ENCODE peak calls at places on chromosomes 6 and 20, in seven cellular contexts. One of them, this sample, is unnamed. For H3K4me1, the result is how much of the 10 kb centered on the place peaks cover.

GRCh38 chr20:36872857-36873256 is 3.1 kb upstream of the TLDC2 start:
- DNase-seq in transverse colon: no peak
- DNase-seq in HCT116: no peak
- DNase-seq in HepG2: no peak
- DNase-seq in IMR-90: no peak
- DNase-seq in prostate gland: no peak
- DNase-seq in Peyer's patch: peak
- DNase-seq in this sample: no peak

GRCh38 chr20:3692706-3693294 is 11.0 kb upstream of the ADAM33 start:
- DNase-seq in transverse colon: no peak
- DNase-seq in HCT116: no peak
- DNase-seq in HepG2: no peak
- DNase-seq in IMR-90: no peak
- DNase-seq in prostate gland: no peak
- DNase-seq in Peyer's patch: no peak
- DNase-seq in this sample: no peak

GRCh38 chr20:49701313-49701731 is 12.4 kb downstream of the B4GALT5 start:
- DNase-seq in transverse colon: no peak
- DNase-seq in HCT116: no peak
- DNase-seq in HepG2: no peak
- DNase-seq in IMR-90: peak
- DNase-seq in prostate gland: no peak
- DNase-seq in Peyer's patch: no peak
- DNase-seq in this sample: no peak

GRCh38 chr20:31593221-31594001 is 11.7 kb upstream of the ID1 start:
- DNase-seq in transverse colon: peak
- DNase-seq in HCT116: peak
- DNase-seq in HepG2: peak
- DNase-seq in IMR-90: peak
- DNase-seq in prostate gland: no peak
- DNase-seq in Peyer's patch: peak
- DNase-seq in this sample: no peak

GRCh38 chr20:9359561-9360308 is 154.7 kb upstream of the LAMP5 start:
- DNase-seq in transverse colon: peak
- DNase-seq in HCT116: peak
- DNase-seq in HepG2: peak
- DNase-seq in IMR-90: peak
- DNase-seq in prostate gland: peak
- DNase-seq in Peyer's patch: no peak
- DNase-seq in this sample: peak

GRCh38 chr20:8260837-8261241 is 128.8 kb downstream of the PLCB1 start:
- DNase-seq in transverse colon: no peak
- DNase-seq in HCT116: no peak
- DNase-seq in HepG2: no peak
- DNase-seq in IMR-90: no peak
- DNase-seq in prostate gland: no peak
- DNase-seq in Peyer's patch: no peak
- DNase-seq in this sample: no peak

GRCh38 chr6:153959281-153959680 is 79.8 kb upstream of the OPRM1 start:
- DNase-seq in transverse colon: no peak
- DNase-seq in HCT116: no peak
- DNase-seq in HepG2: no peak
- DNase-seq in IMR-90: no peak
- DNase-seq in prostate gland: no peak
- DNase-seq in Peyer's patch: no peak
- DNase-seq in this sample: no peak

GRCh38 chr6:162313922-162314660 is 413.5 kb downstream of the PRKN start:
- DNase-seq in transverse colon: no peak
- DNase-seq in HCT116: no peak
- DNase-seq in HepG2: no peak
- DNase-seq in IMR-90: no peak
- DNase-seq in prostate gland: no peak
- DNase-seq in Peyer's patch: no peak
- DNase-seq in this sample: no peak

GRCh38 chr6:142945446-142946180 is 637 bp upstream of the HIVEP2 start:
- DNase-seq in transverse colon: peak
- DNase-seq in HCT116: no peak
- DNase-seq in HepG2: no peak
- DNase-seq in IMR-90: no peak
- DNase-seq in prostate gland: peak
- DNase-seq in Peyer's patch: peak
- DNase-seq in this sample: peak

GRCh38 chr6:134480593-134480992 is 162.7 kb upstream of the SGK1 start:
- DNase-seq in transverse colon: no peak
- DNase-seq in HCT116: no peak
- DNase-seq in HepG2: no peak
- DNase-seq in IMR-90: peak
- DNase-seq in prostate gland: peak
- DNase-seq in Peyer's patch: no peak
- DNase-seq in this sample: peak

GRCh38 chr20:51029963-51030930 is 7.3 kb upstream of the KCNG1 start:
- DNase-seq in transverse colon: no peak
- DNase-seq in HCT116: no peak
- DNase-seq in HepG2: no peak
- DNase-seq in IMR-90: no peak
- DNase-seq in prostate gland: no peak
- DNase-seq in Peyer's patch: no peak
- DNase-seq in this sample: no peak

GRCh38 chr6:142518761-142519160 is 217.0 kb downstream of the ADGRG6 start:
- DNase-seq in transverse colon: no peak
- DNase-seq in HCT116: no peak
- DNase-seq in HepG2: no peak
- DNase-seq in IMR-90: no peak
- DNase-seq in prostate gland: no peak
- DNase-seq in Peyer's patch: no peak
- DNase-seq in this sample: no peak

GRCh38 chr6:72084992-72085569 is 198.7 kb downstream of the RIMS1 start:
- DNase-seq in transverse colon: no peak
- DNase-seq in HCT116: no peak
- DNase-seq in HepG2: no peak
- DNase-seq in IMR-90: peak
- DNase-seq in prostate gland: no peak
- DNase-seq in Peyer's patch: no peak
- DNase-seq in this sample: no peak

GRCh38 chr20:46946796-46947195 is 52.2 kb downstream of the EYA2 start:
- DNase-seq in transverse colon: no peak
- DNase-seq in HCT116: no peak
- DNase-seq in HepG2: no peak
- DNase-seq in IMR-90: peak
- DNase-seq in prostate gland: no peak
- DNase-seq in Peyer's patch: no peak
- DNase-seq in this sample: no peak

GRCh38 chr6:106473807-106474206 is 113.3 kb downstream of the CRYBG1 start:
- DNase-seq in transverse colon: no peak
- DNase-seq in HCT116: no peak
- DNase-seq in HepG2: no peak
- DNase-seq in IMR-90: peak
- DNase-seq in prostate gland: no peak
- DNase-seq in Peyer's patch: no peak
- DNase-seq in this sample: no peak

GRCh38 chr6:111871207-111871606 is 2.0 kb downstream of the FYN start:
- DNase-seq in transverse colon: no peak
- DNase-seq in HCT116: no peak
- DNase-seq in HepG2: no peak
- DNase-seq in IMR-90: no peak
- DNase-seq in prostate gland: no peak
- DNase-seq in Peyer's patch: no peak
- DNase-seq in this sample: no peak

GRCh38 chr6:43926644-43927524 is 156.9 kb downstream of the VEGFA start:
- DNase-seq in transverse colon: peak
- DNase-seq in HCT116: peak
- DNase-seq in HepG2: peak
- DNase-seq in IMR-90: peak
- DNase-seq in prostate gland: no peak
- DNase-seq in Peyer's patch: peak
- DNase-seq in this sample: peak

GRCh38 chr6:79425589-79426311 is 111.5 kb downstream of the LCA5 start:
- DNase-seq in transverse colon: no peak
- DNase-seq in HCT116: no peak
- DNase-seq in HepG2: no peak
- DNase-seq in IMR-90: no peak
- DNase-seq in prostate gland: no peak
- DNase-seq in Peyer's patch: no peak
- DNase-seq in this sample: peak

GRCh38 chr6:25318589-25318988 is 39.4 kb downstream of the CARMIL1 start:
- DNase-seq in transverse colon: no peak
- DNase-seq in HCT116: no peak
- DNase-seq in HepG2: no peak
- DNase-seq in IMR-90: no peak
- DNase-seq in prostate gland: no peak
- DNase-seq in Peyer's patch: no peak
- DNase-seq in this sample: no peak

GRCh38 chr20:49377326-49377725 is 99.5 kb upstream of the ZNFX1 start:
- DNase-seq in transverse colon: no peak
- DNase-seq in HCT116: no peak
- DNase-seq in HepG2: no peak
- DNase-seq in IMR-90: no peak
- DNase-seq in prostate gland: no peak
- DNase-seq in Peyer's patch: no peak
- DNase-seq in this sample: no peak

GRCh38 chr6:116010400-116011095 is 50.1 kb downstream of the FRK start:
- DNase-seq in transverse colon: peak
- DNase-seq in HCT116: peak
- DNase-seq in HepG2: peak
- DNase-seq in IMR-90: peak
- DNase-seq in prostate gland: peak
- DNase-seq in Peyer's patch: peak
- DNase-seq in this sample: peak

GRCh38 chr6:155142902-155143609 is 120.8 kb upstream of the CLDN20 start:
- DNase-seq in transverse colon: no peak
- DNase-seq in HCT116: no peak
- DNase-seq in HepG2: no peak
- DNase-seq in IMR-90: peak
- DNase-seq in prostate gland: no peak
- DNase-seq in Peyer's patch: no peak
- DNase-seq in this sample: no peak

GRCh38 chr6:46331461-46331860 is 159.8 kb downstream of the RCAN2 start:
- DNase-seq in transverse colon: no peak
- DNase-seq in HCT116: no peak
- DNase-seq in HepG2: no peak
- DNase-seq in IMR-90: no peak
- DNase-seq in prostate gland: no peak
- DNase-seq in Peyer's patch: no peak
- DNase-seq in this sample: no peak

GRCh38 chr20:309306-309840 is 12.0 kb downstream of the ZCCHC3 start:
- DNase-seq in transverse colon: no peak
- DNase-seq in HCT116: no peak
- DNase-seq in HepG2: no peak
- DNase-seq in IMR-90: peak
- DNase-seq in prostate gland: no peak
- DNase-seq in Peyer's patch: no peak
- DNase-seq in this sample: no peak

GRCh38 chr6:13404115-13404891 is 76.0 kb upstream of the TBC1D7 start:
- DNase-seq in transverse colon: no peak
- DNase-seq in HCT116: no peak
- DNase-seq in HepG2: no peak
- DNase-seq in IMR-90: peak
- DNase-seq in prostate gland: no peak
- DNase-seq in Peyer's patch: no peak
- DNase-seq in this sample: no peak

DNA sequence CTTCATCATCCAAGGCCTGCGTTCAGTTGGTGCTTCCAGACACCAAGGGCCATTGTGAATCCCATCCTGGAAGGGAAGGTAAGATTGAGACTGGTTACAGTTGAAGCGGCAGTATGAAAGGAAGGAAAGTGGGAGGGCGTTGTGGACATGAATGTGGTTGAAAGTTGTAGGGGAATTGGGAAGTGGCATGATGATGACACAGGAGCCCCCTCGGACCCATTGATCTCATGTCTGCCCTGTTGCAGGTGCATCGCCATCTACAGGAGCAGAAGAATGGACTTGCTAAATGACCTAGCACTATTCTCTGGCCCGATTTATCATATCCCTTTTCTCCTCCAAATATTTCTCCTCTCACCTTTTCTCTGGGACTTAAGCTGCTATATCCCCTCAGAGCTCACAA is 5.5 kb downstream of the HLA-DQA1 start:
- DNase-seq in transverse colon: no peak
- DNase-seq in HCT116: no peak
- DNase-seq in HepG2: no peak
- DNase-seq in IMR-90: no peak
- DNase-seq in prostate gland: no peak
- DNase-seq in Peyer's patch: no peak
- DNase-seq in this sample: no peak
- TF ChIP-seq POLR2A in transverse colon: no peak
- TF ChIP-seq POLR2A in HCT116: no peak
- TF ChIP-seq POLR2A in HepG2: no peak
- TF ChIP-seq POLR2A in IMR-90: no peak
- TF ChIP-seq POLR2A in prostate gland: no peak
- TF ChIP-seq POLR2A in Peyer's patch: no peak
- TF ChIP-seq POLR2A in this sample: no peak

DNA sequence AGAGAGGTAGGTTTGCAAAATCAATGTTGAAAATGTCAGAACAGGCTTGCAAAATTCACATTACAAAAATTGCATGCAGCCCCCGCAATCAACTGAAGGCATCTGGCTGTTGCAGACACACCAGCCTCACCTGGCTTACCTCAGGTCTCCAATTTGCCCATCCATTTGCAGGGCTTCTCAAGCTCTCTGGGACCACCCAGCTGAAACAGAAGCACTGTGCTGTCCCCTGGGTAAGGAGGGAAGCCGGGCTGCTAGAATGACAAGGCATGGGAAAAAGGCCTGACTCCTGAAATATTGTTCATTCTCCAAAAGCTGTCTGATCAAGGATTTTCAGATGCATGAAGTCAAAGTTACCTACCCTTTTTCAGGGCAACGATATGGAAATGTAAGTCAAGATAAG is 52.6 kb upstream of the CD93 start:
- DNase-seq in transverse colon: no peak
- DNase-seq in HCT116: no peak
- DNase-seq in HepG2: no peak
- DNase-seq in IMR-90: no peak
- DNase-seq in prostate gland: no peak
- DNase-seq in Peyer's patch: no peak
- DNase-seq in this sample: no peak
- H3K4me1 ChIP-seq in transverse colon: under half
- H3K4me1 ChIP-seq in HCT116: under half
- H3K4me1 ChIP-seq in HepG2: under half
- H3K4me1 ChIP-seq in IMR-90: under half
- H3K4me1 ChIP-seq in prostate gland: under half
- H3K4me1 ChIP-seq in Peyer's patch: under half
- H3K4me1 ChIP-seq in this sample: under half

GRCh38 chr20:58514321-58515239 is 619 bp downstream of the APCDD1L start:
- DNase-seq in transverse colon: no peak
- DNase-seq in HCT116: no peak
- DNase-seq in HepG2: no peak
- DNase-seq in IMR-90: peak
- DNase-seq in prostate gland: no peak
- DNase-seq in Peyer's patch: no peak
- DNase-seq in this sample: no peak
- TF ChIP-seq POLR2A in transverse colon: no peak
- TF ChIP-seq POLR2A in HCT116: no peak
- TF ChIP-seq POLR2A in HepG2: no peak
- TF ChIP-seq POLR2A in IMR-90: no peak
- TF ChIP-seq POLR2A in prostate gland: no peak
- TF ChIP-seq POLR2A in Peyer's patch: no peak
- TF ChIP-seq POLR2A in this sample: no peak

DNA sequence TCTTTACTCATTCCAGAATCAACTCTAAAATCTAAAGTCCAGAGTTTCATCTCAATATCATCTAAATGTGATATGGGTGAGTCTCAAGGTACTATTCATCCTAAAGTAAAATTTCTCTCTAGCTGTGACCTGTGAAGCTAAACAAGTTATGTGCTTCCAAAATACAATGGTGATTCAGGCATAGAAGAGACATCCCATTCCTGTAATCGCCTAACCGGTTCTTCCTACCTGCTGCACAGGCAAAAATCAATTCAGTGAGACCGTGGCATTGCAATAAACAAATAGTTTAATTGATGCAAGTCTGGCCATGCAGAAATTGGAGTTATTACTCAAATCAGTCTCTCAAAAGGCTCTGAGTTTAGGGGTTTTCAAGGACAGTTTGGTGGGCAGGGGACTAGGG is 232.8 kb downstream of the UBE3D start:
- DNase-seq in transverse colon: no peak
- DNase-seq in HCT116: no peak
- DNase-seq in HepG2: no peak
- DNase-seq in IMR-90: no peak
- DNase-seq in prostate gland: peak
- DNase-seq in Peyer's patch: no peak
- DNase-seq in this sample: no peak
- H3K4me1 ChIP-seq in transverse colon: under half
- H3K4me1 ChIP-seq in HCT116: under half
- H3K4me1 ChIP-seq in HepG2: under half
- H3K4me1 ChIP-seq in IMR-90: under half
- H3K4me1 ChIP-seq in prostate gland: under half
- H3K4me1 ChIP-seq in Peyer's patch: under half
- H3K4me1 ChIP-seq in this sample: under half

This sample was measured in body of pancreas.